ENCODE peak calls at places on chromosomes 3 and 15, in four cellular contexts. K is H1, R is GM12878, U is SK-N-SH. D is an unnamed sample.

GRCh38 chr15:48940508-48940907 is 23.2 kb downstream of the SHC4 start:
- DNase-seq in U (no peak), R (peak; percentile 81), K (no peak), D (no peak)

GRCh38 chr3:128424508-128425069 is 42.1 kb downstream of the DNAJB8 start:
- DNase-seq in U (no peak), R (no peak), K (no peak), D (no peak)

GRCh38 chr3:90092994-90093393 is 985.6 kb downstream of the EPHA3 start:
- DNase-seq in U (peak; percentile 0), K (no peak), R (no peak), D (no peak)

GRCh38 chr3:164752814-164753213 is 325.5 kb downstream of the SI start:
- DNase-seq in R (no peak), K (no peak), U (no peak), D (no peak)

GRCh38 chr15:34773013-34773412 is 18.2 kb upstream of the GJD2 start:
- DNase-seq in K (no peak), R (no peak), U (no peak), D (no peak)

GRCh38 chr3:43296565-43296964 is 10.2 kb downstream of the SNRK start:
- DNase-seq in R (no peak), U (no peak), K (no peak), D (no peak)

GRCh38 chr3:52492059-52492458 is 3.1 kb upstream of the STAB1 start:
- DNase-seq in U (no peak), K (no peak), R (no peak), D (no peak)

GRCh38 chr3:176799675-176800074 is 397.6 kb downstream of the TBL1XR1 start:
- DNase-seq in R (no peak), K (no peak), U (no peak), D (no peak)

GRCh38 chr3:197749315-197749600 is 425 bp upstream of the FYTTD1 start:
- DNase-seq in K (no peak), R (no peak), U (peak; percentile 83), D (peak; percentile 37)

DNA sequence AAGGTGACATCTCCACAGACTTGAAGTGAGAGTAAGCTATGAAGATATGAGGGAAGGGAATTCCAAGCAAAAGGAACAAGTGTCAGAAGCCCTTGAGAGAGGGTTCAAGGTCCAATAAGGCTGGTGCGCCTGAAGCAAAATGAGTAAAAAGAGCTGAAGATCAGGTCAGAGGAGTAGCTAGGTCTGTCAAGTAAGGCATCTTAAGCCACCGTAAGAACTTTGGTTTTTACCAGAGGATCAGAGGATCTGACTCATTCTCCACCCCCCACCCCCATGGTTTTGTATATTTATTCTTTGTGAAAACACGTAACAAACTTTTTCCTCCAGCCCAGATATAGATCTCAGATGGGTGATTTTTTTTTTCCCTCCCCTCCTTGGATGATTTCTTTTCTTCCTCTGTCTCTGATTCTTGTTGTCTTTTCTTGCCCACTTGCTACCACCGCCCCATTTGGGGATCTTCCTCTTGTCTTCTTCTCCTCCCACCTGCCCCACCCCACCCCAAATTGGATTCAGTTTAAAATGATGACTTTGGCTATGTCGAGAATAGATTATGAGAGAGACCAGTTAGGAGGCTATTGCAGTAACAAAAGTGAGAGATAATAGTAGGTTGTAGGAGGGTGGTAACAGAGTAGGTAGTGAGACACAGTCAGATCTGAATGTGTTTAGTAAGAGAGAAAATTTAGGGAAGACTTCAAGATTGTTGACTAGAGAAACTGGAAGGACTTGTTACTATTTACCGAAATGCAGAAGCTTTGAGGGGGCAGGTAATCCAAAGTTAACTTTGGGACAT is 6.1 kb downstream of the TRMT10C start:
- DNase-seq in R (no peak), U (no peak), K (no peak), D (no peak)
- TF ChIP-seq POLR2AphosphoS5 in R (no peak), U (no peak), K (peak; percentile 47), D (no peak)

DNA sequence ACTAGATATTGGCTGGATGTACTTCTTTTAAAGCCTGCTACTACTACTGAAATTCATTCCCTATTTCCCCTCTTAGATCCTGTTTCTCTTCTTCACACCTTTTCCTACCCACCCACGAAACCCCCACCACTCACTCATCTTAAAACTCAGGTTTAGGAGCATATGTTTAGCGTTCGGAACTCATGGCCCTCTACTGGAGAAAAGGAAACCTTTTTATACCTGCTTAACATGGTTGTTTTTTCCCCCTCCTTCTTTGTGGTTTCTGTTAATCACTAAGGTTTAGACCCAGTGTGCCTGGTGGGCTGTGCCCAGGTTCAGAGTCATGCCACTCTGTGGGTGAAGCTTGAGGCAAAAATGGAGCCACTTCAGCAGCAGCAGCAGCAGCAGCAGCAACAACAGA is 2.6 kb downstream of the ARID3B start:
- DNase-seq in U (no peak), R (no peak), K (no peak), D (no peak)
- TF ChIP-seq TAF1 in U (no peak), R (no peak), K (no peak), D (no peak)

GRCh38 chr3:14131134-14131533 is 6.3 kb downstream of the TMEM43 start:
- DNase-seq in K (no peak), R (no peak), U (no peak), D (no peak)
- TF ChIP-seq POLR2AphosphoS5 in K (no peak), R (no peak), U (no peak), D (no peak)

GRCh38 chr15:86183765-86184491 is 104.3 kb downstream of the AGBL1 start:
- DNase-seq in U (no peak), R (no peak), K (no peak), D (no peak)
- TF ChIP-seq TAF1 in U (no peak), R (no peak), K (no peak), D (no peak)

DNA sequence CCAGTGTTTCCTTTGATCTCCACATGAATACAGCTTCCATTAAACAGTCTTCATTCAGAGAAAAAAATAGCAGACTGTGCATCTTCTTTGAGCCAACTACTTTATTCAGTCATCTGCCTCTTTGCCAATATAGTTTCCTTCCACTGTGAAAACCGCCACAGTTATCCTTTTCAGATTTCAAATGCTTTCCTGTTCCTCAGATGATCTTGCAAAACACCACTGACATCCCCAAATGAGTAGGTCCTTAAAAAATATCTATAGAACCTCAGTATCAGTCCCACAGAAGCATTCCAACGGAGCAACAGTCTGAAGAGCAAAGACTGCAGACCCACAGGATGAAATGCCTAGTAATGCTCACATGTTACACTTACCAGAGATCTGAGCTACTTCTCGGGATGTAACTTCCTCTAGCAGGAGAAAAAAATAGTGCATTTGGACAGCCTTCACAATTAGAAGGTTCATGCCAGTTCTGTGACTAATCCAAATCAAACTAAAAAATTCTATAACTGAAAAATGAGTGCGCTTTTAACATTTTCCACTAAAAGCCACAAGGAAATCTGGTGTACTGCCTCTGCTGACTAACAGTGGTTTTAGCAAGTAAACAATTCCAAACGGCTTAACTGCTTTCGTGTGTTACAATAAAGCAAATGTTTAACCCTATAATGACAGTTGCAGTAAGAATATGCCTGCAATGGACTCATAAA is at the start of gene ANKRD28:
- DNase-seq in K (no peak), U (peak; percentile 13), R (no peak), D (no peak)
- TF ChIP-seq POLR2AphosphoS5 in K (no peak), U (peak; percentile 96), R (peak; percentile 58), D (no peak)

GRCh38 chr3:147939425-147940196 is 530.4 kb downstream of the ZIC1 start:
- DNase-seq in U (no peak), K (no peak), R (no peak), D (no peak)
- TF ChIP-seq TAF1 in U (no peak), K (no peak), R (no peak), D (no peak)

GRCh38 chr3:14439501-14440167 is 37.2 kb downstream of the SLC6A6 start:
- DNase-seq in K (no peak), R (no peak), U (peak; percentile 87), D (no peak)
- TF ChIP-seq POLR2AphosphoS5 in K (no peak), R (no peak), U (no peak), D (no peak)

GRCh38 chr3:113977822-113978221 is 30.0 kb downstream of the ZDHHC23 start:
- DNase-seq in U (no peak), K (no peak), R (no peak), D (no peak)
- TF ChIP-seq TAF1 in U (no peak), K (no peak), R (no peak), D (no peak)

D was measured in GM12891.